ENCODE peak calls at places on chromosomes 7 and 10, in seven cellular contexts. O is fibroblast of pulmonary artery, W is nephron progenitor cell, I is upper lobe of right lung, R is neural progenitor cell, N is Calu3, L is AG04449. J is an unnamed sample.

GRCh38 chr10:46546591-46547330 is 9.7 kb downstream of the GPRIN2 start:
- DNase-seq in I (peak), O (no peak), N (peak), W (peak), L (no peak), R (no peak), J (peak)

GRCh38 chr7:151469281-151469680 is 29.3 kb upstream of the CRYGN start:
- DNase-seq in L (no peak), N (no peak), O (no peak), I (no peak), R (no peak), W (no peak), J (no peak)

GRCh38 chr7:1843271-1843861 is 173.3 kb downstream of the ELFN1 start:
- DNase-seq in O (no peak), L (peak), W (peak), N (no peak), I (peak), R (no peak), J (peak)

GRCh38 chr10:23820789-23821188 is 381.9 kb downstream of the OTUD1 start:
- DNase-seq in R (no peak), W (no peak), L (no peak), I (no peak), O (no peak), N (no peak), J (no peak)

GRCh38 chr10:98748298-98748697 is 301.6 kb upstream of the HPS1 start:
- DNase-seq in N (peak), R (peak), W (peak), L (no peak), I (no peak), O (peak), J (peak)

GRCh38 chr10:133384071-133384470 is 5.0 kb downstream of the PAOX start:
- DNase-seq in W (no peak), O (no peak), R (no peak), L (no peak), N (no peak), I (peak), J (no peak)

GRCh38 chr10:30029890-30030261 is 29.5 kb downstream of the JCAD start:
- DNase-seq in O (no peak), L (no peak), R (no peak), W (no peak), I (no peak), N (no peak), J (no peak)

GRCh38 chr10:119253433-119254174 is 46.2 kb downstream of the GRK5 start:
- DNase-seq in O (peak), I (no peak), N (peak), W (peak), R (peak), L (peak), J (no peak)

GRCh38 chr7:145313601-145314000 is 477.7 kb upstream of the TPK1 start:
- DNase-seq in I (no peak), R (no peak), O (no peak), W (no peak), N (no peak), L (no peak), J (no peak)

GRCh38 chr7:73992104-73992562 is 35.8 kb upstream of the ELN start:
- DNase-seq in N (no peak), W (peak), R (no peak), L (peak), I (peak), O (peak), J (no peak)

GRCh38 chr7:105691692-105692564 is 110.6 kb upstream of the EFCAB10 start:
- DNase-seq in L (no peak), N (peak), R (peak), O (peak), W (no peak), I (peak), J (peak)

GRCh38 chr10:108556176-108556575 is 1367.1 kb downstream of the XPNPEP1 start:
- DNase-seq in O (peak), N (no peak), L (no peak), I (no peak), W (no peak), R (no peak), J (no peak)

GRCh38 chr7:140389445-140389844 is 8.9 kb downstream of the SLC37A3 start:
- DNase-seq in L (no peak), N (no peak), R (no peak), W (no peak), O (no peak), I (peak), J (no peak)

GRCh38 chr7:74216361-74216761 is 6.6 kb downstream of the LAT2 start:
- DNase-seq in L (no peak), O (no peak), I (no peak), R (no peak), W (no peak), N (no peak), J (no peak)

GRCh38 chr10:91642831-91643692 is 10.2 kb upstream of the PPP1R3C start:
- DNase-seq in R (no peak), O (no peak), N (no peak), L (no peak), W (no peak), I (no peak), J (no peak)

GRCh38 chr10:132168571-132169030 is 18.1 kb upstream of the DPYSL4 start:
- DNase-seq in I (no peak), R (no peak), W (no peak), N (no peak), L (no peak), O (no peak), J (peak)
- TF ChIP-seq CTCF in I (no peak), R (no peak), W (no peak), N (no peak), L (no peak), O (no peak), J (no peak)

GRCh38 chr7:112749775-112750174 is 40.4 kb downstream of the TMEM168 start:
- DNase-seq in I (no peak), L (no peak), O (no peak), N (no peak), R (peak), W (no peak), J (no peak)
- TF ChIP-seq CTCF in I (no peak), L (no peak), O (no peak), N (no peak), R (peak), W (peak), J (no peak)

DNA sequence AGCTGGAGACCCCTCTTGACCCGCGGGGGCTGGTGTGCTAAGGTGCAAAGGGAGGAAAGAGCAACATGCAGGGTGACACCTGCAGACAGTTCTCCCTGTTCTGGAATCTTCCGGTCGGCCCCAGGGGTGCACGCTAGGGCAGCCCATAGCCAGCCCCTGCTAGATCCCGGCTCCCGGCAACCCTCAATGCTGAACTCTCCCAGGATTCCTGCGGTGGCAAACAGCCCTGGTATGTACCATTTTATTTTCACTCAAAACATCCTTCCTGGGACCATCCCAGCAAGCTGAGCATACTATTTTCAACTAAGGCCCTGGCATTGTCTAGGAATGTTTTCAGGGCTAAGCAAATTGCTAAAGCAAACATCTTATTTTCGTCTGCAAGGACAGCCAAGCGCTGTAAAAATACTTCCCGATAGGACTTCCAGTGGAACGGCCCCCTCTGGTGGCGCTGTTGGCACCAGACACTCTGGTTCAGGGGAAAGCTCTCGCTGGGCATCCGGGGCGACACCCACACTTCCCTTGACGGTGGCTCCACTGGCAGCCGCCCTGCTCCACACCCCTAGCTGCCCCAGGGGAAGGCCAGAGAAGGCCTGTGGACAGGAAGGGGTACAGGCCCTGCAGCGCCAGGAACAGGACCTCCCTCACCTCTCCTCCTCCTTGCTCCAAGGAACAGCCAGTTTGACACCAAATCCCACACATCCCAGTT is 99.4 kb downstream of the CTBP2 start:
- DNase-seq in W (peak), L (peak), O (peak), R (peak), N (peak), I (peak), J (peak)
- TF ChIP-seq CTCF in W (peak), L (peak), O (peak), R (peak), N (peak), I (peak), J (peak)

GRCh38 chr7:108018668-108019067 is 15.7 kb upstream of the LAMB1 start:
- DNase-seq in W (no peak), N (no peak), I (no peak), R (no peak), O (no peak), L (no peak), J (no peak)
- TF ChIP-seq CTCF in W (no peak), N (no peak), I (no peak), R (no peak), O (no peak), L (no peak), J (no peak)

DNA sequence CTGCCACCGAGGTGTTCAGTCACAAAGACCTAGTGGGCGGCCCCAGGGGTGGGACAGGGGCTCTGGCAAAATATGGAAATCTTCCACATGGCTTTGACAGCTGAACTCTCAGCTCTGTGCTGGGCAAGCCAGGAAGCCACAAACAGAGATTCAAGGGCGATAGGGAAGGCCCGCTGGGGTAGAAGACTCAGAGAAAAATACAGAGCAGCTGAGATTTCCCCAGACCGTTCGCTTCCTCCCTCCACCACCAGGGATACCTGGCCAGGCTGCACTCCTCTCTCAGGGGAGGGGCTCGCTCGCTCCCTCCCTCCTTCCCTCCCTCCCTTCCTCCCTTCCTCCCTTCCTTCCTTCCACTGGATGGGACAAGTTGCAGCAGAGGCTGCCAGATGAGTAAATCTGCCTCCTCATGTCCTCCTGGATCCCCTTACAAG is 260.5 kb downstream of the PRPF18 start:
- DNase-seq in R (peak), I (no peak), O (no peak), W (peak), L (no peak), N (no peak), J (no peak)
- TF ChIP-seq CTCF in R (peak), I (no peak), O (no peak), W (no peak), L (no peak), N (no peak), J (no peak)

GRCh38 chr7:92527300-92528187 is 776 bp downstream of the PEX1 start:
- DNase-seq in W (peak), N (peak), L (no peak), O (peak), R (peak), I (peak), J (peak)
- TF ChIP-seq CTCF in W (no peak), N (no peak), L (no peak), O (peak), R (peak), I (peak), J (peak)

GRCh38 chr10:8026349-8027259 is 27.9 kb upstream of the GATA3 start:
- DNase-seq in R (no peak), N (no peak), W (no peak), I (no peak), L (no peak), O (no peak), J (no peak)
- TF ChIP-seq CTCF in R (no peak), N (no peak), W (no peak), I (no peak), L (no peak), O (no peak), J (no peak)

DNA sequence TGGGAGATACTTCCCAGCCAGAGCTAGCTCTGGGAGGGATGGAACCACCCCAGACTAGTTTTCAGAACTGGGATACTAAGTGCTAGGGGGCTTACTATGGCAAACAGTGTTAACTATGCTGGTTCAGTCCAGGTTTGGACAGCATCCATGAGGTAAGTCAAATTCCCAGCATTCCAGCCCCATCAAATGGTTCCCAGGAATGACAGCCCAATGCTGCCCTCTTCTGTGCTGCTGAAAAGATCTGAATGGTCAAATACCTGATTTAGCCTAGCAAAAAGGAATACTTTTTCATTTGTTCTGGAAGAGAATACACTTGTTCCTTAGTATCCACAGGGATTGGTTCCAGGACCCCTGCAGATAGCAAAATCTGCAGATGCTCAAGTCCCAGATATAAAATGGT is 141.8 kb upstream of the CCDC6 start:
- DNase-seq in N (peak), W (peak), O (peak), I (no peak), R (peak), L (no peak), J (no peak)
- TF ChIP-seq CTCF in N (peak), W (peak), O (peak), I (peak), R (peak), L (peak), J (no peak)

DNA sequence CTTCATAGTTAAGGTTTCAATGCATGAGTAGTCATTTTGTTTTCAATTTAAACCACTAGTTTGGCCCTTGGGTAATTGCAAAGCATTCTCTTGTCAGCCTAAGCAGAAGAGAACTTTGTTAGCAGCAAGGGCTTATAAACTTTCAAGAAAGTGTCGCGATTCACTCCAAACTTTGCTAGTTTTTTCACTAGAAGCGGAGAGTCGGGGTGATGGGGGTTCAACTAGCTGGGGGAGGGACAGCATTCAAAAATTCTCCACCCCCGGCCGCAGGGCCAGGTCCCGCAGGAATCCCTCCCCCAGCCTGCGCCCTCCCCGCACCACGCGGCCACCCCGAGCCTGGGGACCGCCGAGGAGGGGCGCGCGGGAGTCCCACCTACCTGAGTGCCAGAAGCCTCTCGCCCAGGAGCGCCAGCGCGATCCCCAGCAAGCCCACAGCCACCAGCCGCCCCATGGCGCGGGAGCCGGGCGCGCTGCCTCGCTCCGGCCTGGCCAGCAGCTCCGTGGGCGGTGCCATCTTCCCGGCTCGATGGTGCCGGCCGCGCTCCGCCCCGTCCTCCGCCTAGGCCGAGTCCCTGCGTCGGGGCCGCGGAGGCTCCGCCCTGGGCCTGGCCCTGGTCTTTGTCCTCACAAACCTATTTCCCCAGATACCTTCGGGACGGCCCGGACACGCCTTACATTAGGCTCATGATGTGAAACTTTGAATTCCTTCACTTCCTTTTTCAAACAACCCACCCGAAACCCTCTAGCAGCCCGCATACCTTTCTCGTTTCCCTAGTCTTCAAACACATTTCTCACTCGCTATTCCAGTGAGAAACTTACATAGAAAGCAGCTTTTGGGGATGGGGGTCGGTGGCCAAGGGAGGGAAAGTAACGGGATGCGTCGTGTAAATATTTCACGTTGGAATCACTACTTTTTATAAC is at the start of gene PON2:
- DNase-seq in R (peak), N (peak), I (peak), L (no peak), O (peak), W (peak), J (peak)
- TF ChIP-seq CTCF in R (no peak), N (no peak), I (no peak), L (no peak), O (no peak), W (no peak), J (no peak)

J was measured in glutamatergic neuron.